ENCODE peak calls at places on chromosomes 13 and 19, in eight cellular contexts. R, M, E, X, V, Y, A and J are unnamed samples.

GRCh38 chr19:47313754-47314133 is 4.1 kb downstream of the C5AR1 start:
- DNase-seq in R (no peak), M (no peak), E (no peak), X (no peak), V (no peak), Y (no peak), A (no peak), J (no peak)

GRCh38 chr19:1650627-1651009 is 1.8 kb downstream of the TCF3 start:
- DNase-seq in R (no peak), M (no peak), E (no peak), X (no peak), V (no peak), Y (no peak), A (no peak), J (no peak)

GRCh38 chr13:42039457-42039945 is 8.9 kb upstream of the DGKH start:
- DNase-seq in R (no peak), M (no peak), E (no peak), X (peak), V (no peak), Y (no peak), A (peak), J (peak)

GRCh38 chr19:16660763-16661479 is at the start of gene TMEM38A:
- DNase-seq in R (peak), M (peak), E (no peak), X (no peak), V (no peak), Y (peak), A (peak), J (peak)

GRCh38 chr19:29927944-29928669 is 13.9 kb upstream of the URI1 start:
- DNase-seq in R (no peak), M (no peak), E (no peak), X (no peak), V (no peak), Y (no peak), A (no peak), J (no peak)

GRCh38 chr19:22052644-22053013 is 345 bp downstream of the ZNF257 start:
- DNase-seq in R (no peak), M (peak), E (no peak), X (no peak), V (no peak), Y (peak), A (no peak), J (peak)

GRCh38 chr19:39518975-39519374 is 4.0 kb downstream of the SELENOV start:
- DNase-seq in R (no peak), M (no peak), E (no peak), X (no peak), V (no peak), Y (no peak), A (no peak), J (no peak)

GRCh38 chr13:65112123-65113075 is 2117.7 kb downstream of the PCDH9 start:
- DNase-seq in R (no peak), M (no peak), E (no peak), X (no peak), V (no peak), Y (no peak), A (no peak), J (no peak)

GRCh38 chr19:18662972-18663732 is 20.3 kb upstream of the CRTC1 start:
- DNase-seq in R (no peak), M (no peak), E (no peak), X (no peak), V (no peak), Y (no peak), A (no peak), J (no peak)

GRCh38 chr19:11191273-11191755 is 6.0 kb downstream of the KANK2 start:
- DNase-seq in R (peak), M (peak), E (no peak), X (peak), V (no peak), Y (peak), A (peak), J (peak)

GRCh38 chr19:2315818-2316353 is 7.9 kb upstream of the LINGO3 start:
- DNase-seq in R (no peak), M (peak), E (no peak), X (peak), V (peak), Y (peak), A (no peak), J (peak)

GRCh38 chr19:604355-604754 is 14.7 kb downstream of the HCN2 start:
- DNase-seq in R (peak), M (no peak), E (no peak), X (no peak), V (no peak), Y (no peak), A (no peak), J (no peak)

GRCh38 chr19:802888-803561 is 5.8 kb downstream of the PTBP1 start:
- DNase-seq in R (no peak), M (no peak), E (no peak), X (no peak), V (no peak), Y (no peak), A (no peak), J (no peak)

GRCh38 chr19:53898680-53899341 is 10.3 kb upstream of the CACNG7 start:
- DNase-seq in R (no peak), M (no peak), E (no peak), X (no peak), V (no peak), Y (no peak), A (no peak), J (no peak)

GRCh38 chr19:16381756-16382401 is 57.3 kb downstream of the KLF2 start:
- DNase-seq in R (no peak), M (no peak), E (no peak), X (peak), V (no peak), Y (peak), A (peak), J (peak)

GRCh38 chr19:10874019-10874418 is 2.7 kb downstream of the CARM1 start:
- DNase-seq in R (no peak), M (no peak), E (no peak), X (no peak), V (no peak), Y (no peak), A (no peak), J (no peak)

GRCh38 chr13:41562083-41562482 is 104.7 kb downstream of the RGCC start:
- DNase-seq in R (no peak), M (no peak), E (no peak), X (peak), V (no peak), Y (peak), A (peak), J (peak)

GRCh38 chr13:76759877-76760276 is 126.3 kb downstream of the KCTD12 start:
- DNase-seq in R (no peak), M (no peak), E (no peak), X (no peak), V (no peak), Y (no peak), A (no peak), J (no peak)

GRCh38 chr19:55092423-55093318 is 17.0 kb downstream of the EPS8L1 start:
- DNase-seq in R (no peak), M (no peak), E (no peak), X (no peak), V (no peak), Y (no peak), A (no peak), J (no peak)

GRCh38 chr13:32881792-32882175 is 134.4 kb upstream of the KL start:
- DNase-seq in R (no peak), M (no peak), E (peak), X (no peak), V (no peak), Y (no peak), A (no peak), J (no peak)

GRCh38 chr19:52658595-52658994 is 20.4 kb upstream of the ZNF83 start:
- DNase-seq in R (no peak), M (no peak), E (no peak), X (no peak), V (no peak), Y (no peak), A (no peak), J (no peak)

GRCh38 chr13:51552027-51552426 is 32.2 kb upstream of the WDFY2 start:
- DNase-seq in R (no peak), M (no peak), E (no peak), X (no peak), V (no peak), Y (no peak), A (no peak), J (no peak)